ENCODE peak calls at places on chromosome 14, in six cellular contexts. One of them, this sample, is unnamed.
A peak's percentile ranks its signal among the peaks of the same experiment; 100 is the strongest.

GRCh38 chr14:61749867-61750266 is 12.4 kb upstream of the SNAPC1 start:
- DNase-seq in ovary: no peak
- DNase-seq in H9: no peak
- DNase-seq in breast epithelium: no peak
- DNase-seq in upper lobe of right lung: no peak
- DNase-seq in left ventricle myocardium inferior: no peak
- DNase-seq in this sample: no peak

GRCh38 chr14:100296106-100296651 is 10.1 kb downstream of the SLC25A29 start:
- DNase-seq in left ventricle myocardium inferior: no peak
- DNase-seq in breast epithelium: no peak
- DNase-seq in upper lobe of right lung: peak; percentile 50
- DNase-seq in ovary: peak; percentile 40
- DNase-seq in H9: no peak
- DNase-seq in this sample: no peak

GRCh38 chr14:24312736-24313507 is 1.6 kb downstream of the LTB4R start:
- DNase-seq in ovary: no peak
- DNase-seq in H9: no peak
- DNase-seq in upper lobe of right lung: no peak
- DNase-seq in left ventricle myocardium inferior: no peak
- DNase-seq in breast epithelium: no peak
- DNase-seq in this sample: no peak

GRCh38 chr14:35051796-35052195 is 5.7 kb downstream of the FAM177A1 start:
- DNase-seq in left ventricle myocardium inferior: no peak
- DNase-seq in breast epithelium: no peak
- DNase-seq in upper lobe of right lung: no peak
- DNase-seq in H9: no peak
- DNase-seq in ovary: no peak
- DNase-seq in this sample: no peak

GRCh38 chr14:96637521-96637920 is 135.3 kb downstream of the PAPOLA start:
- DNase-seq in breast epithelium: no peak
- DNase-seq in left ventricle myocardium inferior: no peak
- DNase-seq in H9: no peak
- DNase-seq in upper lobe of right lung: peak; percentile 45
- DNase-seq in ovary: no peak
- DNase-seq in this sample: no peak

GRCh38 chr14:21852061-21852664 is 178.5 kb upstream of the OR4E1 start:
- DNase-seq in breast epithelium: no peak
- DNase-seq in H9: peak; percentile 71
- DNase-seq in upper lobe of right lung: no peak
- DNase-seq in ovary: no peak
- DNase-seq in left ventricle myocardium inferior: no peak
- DNase-seq in this sample: peak; percentile 10

GRCh38 chr14:30681752-30682355 is 59.7 kb downstream of the SCFD1 start:
- DNase-seq in H9: no peak
- DNase-seq in upper lobe of right lung: no peak
- DNase-seq in ovary: no peak
- DNase-seq in left ventricle myocardium inferior: no peak
- DNase-seq in breast epithelium: no peak
- DNase-seq in this sample: no peak

GRCh38 chr14:76761198-76761848 is at the start of gene VASH1:
- DNase-seq in ovary: peak; percentile 78
- DNase-seq in left ventricle myocardium inferior: peak; percentile 82
- DNase-seq in H9: peak; percentile 65
- DNase-seq in breast epithelium: no peak
- DNase-seq in upper lobe of right lung: peak; percentile 86
- DNase-seq in this sample: peak; percentile 67

GRCh38 chr14:76564471-76565119 is 188.7 kb downstream of the ESRRB start:
- DNase-seq in breast epithelium: no peak
- DNase-seq in left ventricle myocardium inferior: no peak
- DNase-seq in H9: peak; percentile 43
- DNase-seq in ovary: no peak
- DNase-seq in upper lobe of right lung: no peak
- DNase-seq in this sample: no peak

GRCh38 chr14:100438678-100439592 is 115.8 kb downstream of the SLC25A47 start:
- DNase-seq in left ventricle myocardium inferior: no peak
- DNase-seq in upper lobe of right lung: no peak
- DNase-seq in breast epithelium: no peak
- DNase-seq in ovary: no peak
- DNase-seq in H9: no peak
- DNase-seq in this sample: no peak

GRCh38 chr14:26128931-26129674 is 468.7 kb downstream of the NOVA1 start:
- DNase-seq in breast epithelium: no peak
- DNase-seq in left ventricle myocardium inferior: no peak
- DNase-seq in ovary: no peak
- DNase-seq in upper lobe of right lung: no peak
- DNase-seq in H9: no peak
- DNase-seq in this sample: no peak
- H3K27ac ChIP-seq in breast epithelium: no peak overlapping the region
- H3K27ac ChIP-seq in left ventricle myocardium inferior: no peak overlapping the region
- H3K27ac ChIP-seq in ovary: no peak overlapping the region
- H3K27ac ChIP-seq in upper lobe of right lung: no peak overlapping the region
- H3K27ac ChIP-seq in H9: no peak overlapping the region
- H3K27ac ChIP-seq in this sample: no peak overlapping the region

GRCh38 chr14:68935761-68936209 is 43.3 kb downstream of the ACTN1 start:
- DNase-seq in left ventricle myocardium inferior: no peak
- DNase-seq in upper lobe of right lung: no peak
- DNase-seq in H9: no peak
- DNase-seq in ovary: no peak
- DNase-seq in breast epithelium: no peak
- DNase-seq in this sample: no peak
- H3K27ac ChIP-seq in left ventricle myocardium inferior: peak overlapping the region; percentile 87
- H3K27ac ChIP-seq in upper lobe of right lung: peak overlapping the region; percentile 17
- H3K27ac ChIP-seq in H9: no peak overlapping the region
- H3K27ac ChIP-seq in ovary: peak overlapping the region; percentile 11
- H3K27ac ChIP-seq in breast epithelium: peak overlapping the region; percentile 82
- H3K27ac ChIP-seq in this sample: peak overlapping the region; percentile 65

GRCh38 chr14:95472819-95473251 is 43.6 kb downstream of the SYNE3 start:
- DNase-seq in breast epithelium: no peak
- DNase-seq in H9: no peak
- DNase-seq in upper lobe of right lung: no peak
- DNase-seq in left ventricle myocardium inferior: no peak
- DNase-seq in ovary: no peak
- DNase-seq in this sample: no peak
- H3K27ac ChIP-seq in breast epithelium: no peak overlapping the region
- H3K27ac ChIP-seq in H9: no peak overlapping the region
- H3K27ac ChIP-seq in upper lobe of right lung: no peak overlapping the region
- H3K27ac ChIP-seq in left ventricle myocardium inferior: peak overlapping the region; percentile 76
- H3K27ac ChIP-seq in ovary: no peak overlapping the region
- H3K27ac ChIP-seq in this sample: no peak overlapping the region

DNA sequence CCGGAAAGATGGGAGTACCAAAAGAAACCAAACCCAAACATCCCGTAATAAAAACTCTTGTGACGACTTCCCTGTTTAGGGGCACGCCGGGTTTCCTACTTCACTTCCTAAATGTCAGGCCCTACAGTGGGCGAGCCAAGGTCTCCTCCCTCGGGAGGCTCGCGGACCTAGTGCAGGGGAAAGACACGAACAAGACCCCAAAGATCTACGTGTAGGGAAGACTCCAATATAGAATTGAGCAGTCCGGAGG is 612 bp downstream of the ATXN3 start:
- DNase-seq in ovary: peak; percentile 74
- DNase-seq in upper lobe of right lung: peak; percentile 73
- DNase-seq in breast epithelium: no peak
- DNase-seq in left ventricle myocardium inferior: peak; percentile 63
- DNase-seq in H9: no peak
- DNase-seq in this sample: no peak
- H3K27ac ChIP-seq in ovary: peak overlapping the region; percentile 95
- H3K27ac ChIP-seq in upper lobe of right lung: peak overlapping the region; percentile 94
- H3K27ac ChIP-seq in breast epithelium: peak overlapping the region; percentile 97
- H3K27ac ChIP-seq in left ventricle myocardium inferior: peak overlapping the region; percentile 99
- H3K27ac ChIP-seq in H9: no peak overlapping the region
- H3K27ac ChIP-seq in this sample: peak overlapping the region; percentile 98

GRCh38 chr14:102437997-102438922 is 71.3 kb downstream of the ANKRD9 start:
- DNase-seq in ovary: peak; percentile 94
- DNase-seq in upper lobe of right lung: peak; percentile 92
- DNase-seq in breast epithelium: peak; percentile 91
- DNase-seq in H9: peak; percentile 92
- DNase-seq in left ventricle myocardium inferior: peak; percentile 87
- DNase-seq in this sample: peak; percentile 72
- H3K27ac ChIP-seq in ovary: no peak overlapping the region
- H3K27ac ChIP-seq in upper lobe of right lung: no peak overlapping the region
- H3K27ac ChIP-seq in breast epithelium: no peak overlapping the region
- H3K27ac ChIP-seq in H9: no peak overlapping the region
- H3K27ac ChIP-seq in left ventricle myocardium inferior: no peak overlapping the region
- H3K27ac ChIP-seq in this sample: peak overlapping the region; percentile 45

GRCh38 chr14:58668848-58669480 is 31.2 kb downstream of the DACT1 start:
- DNase-seq in ovary: no peak
- DNase-seq in left ventricle myocardium inferior: no peak
- DNase-seq in breast epithelium: no peak
- DNase-seq in upper lobe of right lung: no peak
- DNase-seq in H9: no peak
- DNase-seq in this sample: no peak
- H3K27ac ChIP-seq in ovary: no peak overlapping the region
- H3K27ac ChIP-seq in left ventricle myocardium inferior: peak overlapping the region; percentile 21
- H3K27ac ChIP-seq in breast epithelium: no peak overlapping the region
- H3K27ac ChIP-seq in upper lobe of right lung: no peak overlapping the region
- H3K27ac ChIP-seq in H9: no peak overlapping the region
- H3K27ac ChIP-seq in this sample: no peak overlapping the region

GRCh38 chr14:103628684-103629502 is at the start of gene KLC1:
- DNase-seq in left ventricle myocardium inferior: peak; percentile 89
- DNase-seq in upper lobe of right lung: peak; percentile 93
- DNase-seq in H9: peak; percentile 72
- DNase-seq in ovary: peak; percentile 94
- DNase-seq in breast epithelium: peak; percentile 85
- DNase-seq in this sample: peak; percentile 79
- H3K27ac ChIP-seq in left ventricle myocardium inferior: peak within 1 kb of the TSS; percentile 100
- H3K27ac ChIP-seq in upper lobe of right lung: peak within 1 kb of the TSS; percentile 98
- H3K27ac ChIP-seq in H9: no peak within 1 kb of the TSS
- H3K27ac ChIP-seq in ovary: peak within 1 kb of the TSS; percentile 97
- H3K27ac ChIP-seq in breast epithelium: peak within 1 kb of the TSS; percentile 96
- H3K27ac ChIP-seq in this sample: peak within 1 kb of the TSS; percentile 97

GRCh38 chr14:66231823-66232222 is 254.3 kb upstream of the CCDC196 start:
- DNase-seq in left ventricle myocardium inferior: no peak
- DNase-seq in H9: no peak
- DNase-seq in ovary: no peak
- DNase-seq in breast epithelium: no peak
- DNase-seq in upper lobe of right lung: no peak
- DNase-seq in this sample: no peak

GRCh38 chr14:66228267-66228970 is 257.8 kb upstream of the CCDC196 start:
- DNase-seq in ovary: no peak
- DNase-seq in left ventricle myocardium inferior: no peak
- DNase-seq in breast epithelium: no peak
- DNase-seq in upper lobe of right lung: no peak
- DNase-seq in H9: no peak
- DNase-seq in this sample: no peak

GRCh38 chr14:66234411-66234810 is 251.8 kb upstream of the CCDC196 start:
- DNase-seq in breast epithelium: no peak
- DNase-seq in left ventricle myocardium inferior: no peak
- DNase-seq in H9: no peak
- DNase-seq in ovary: no peak
- DNase-seq in upper lobe of right lung: no peak
- DNase-seq in this sample: no peak

GRCh38 chr14:66237701-66238100 is 248.5 kb upstream of the CCDC196 start:
- DNase-seq in left ventricle myocardium inferior: no peak
- DNase-seq in ovary: no peak
- DNase-seq in breast epithelium: no peak
- DNase-seq in upper lobe of right lung: no peak
- DNase-seq in H9: no peak
- DNase-seq in this sample: no peak

GRCh38 chr14:66233571-66233970 is 252.6 kb upstream of the CCDC196 start:
- DNase-seq in H9: no peak
- DNase-seq in breast epithelium: no peak
- DNase-seq in left ventricle myocardium inferior: no peak
- DNase-seq in upper lobe of right lung: no peak
- DNase-seq in ovary: no peak
- DNase-seq in this sample: no peak
- H3K27ac ChIP-seq in H9: no peak overlapping the region
- H3K27ac ChIP-seq in breast epithelium: no peak overlapping the region
- H3K27ac ChIP-seq in left ventricle myocardium inferior: no peak overlapping the region
- H3K27ac ChIP-seq in upper lobe of right lung: no peak overlapping the region
- H3K27ac ChIP-seq in ovary: no peak overlapping the region
- H3K27ac ChIP-seq in this sample: no peak overlapping the region

DNA sequence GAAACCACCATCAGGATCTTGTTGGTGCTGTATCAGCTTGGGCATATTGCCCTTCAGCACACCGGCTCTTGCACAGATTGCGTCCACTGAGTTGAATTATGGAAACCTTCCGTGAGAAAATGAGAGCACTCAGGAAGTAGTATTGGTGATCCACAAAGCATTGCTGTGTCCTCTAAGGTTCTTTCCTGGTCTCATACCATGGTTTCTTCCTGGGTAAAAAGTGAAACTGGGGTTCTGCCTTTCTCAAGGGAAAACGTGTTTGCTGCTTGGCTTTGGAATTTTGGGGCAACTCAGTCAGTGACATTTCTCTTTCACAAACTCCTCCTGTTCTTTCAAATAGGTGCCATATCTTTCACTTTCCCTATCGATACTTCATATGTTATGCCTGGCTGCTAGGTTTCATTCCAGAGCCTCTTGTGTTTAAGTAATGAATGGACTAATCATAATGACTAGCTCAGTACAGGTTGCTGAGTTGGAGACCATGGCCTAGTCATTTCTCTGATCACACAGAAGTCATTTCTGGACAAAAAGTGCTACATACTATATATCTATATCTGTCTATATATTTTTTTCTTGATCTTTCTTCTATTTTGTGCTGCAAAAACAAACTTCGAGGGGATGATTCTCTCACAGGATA is 423.5 kb downstream of the ZFP36L1 start:
- DNase-seq in breast epithelium: no peak
- DNase-seq in H9: no peak
- DNase-seq in upper lobe of right lung: no peak
- DNase-seq in left ventricle myocardium inferior: no peak
- DNase-seq in ovary: no peak
- DNase-seq in this sample: no peak
- H3K27ac ChIP-seq in breast epithelium: no peak overlapping the region
- H3K27ac ChIP-seq in H9: no peak overlapping the region
- H3K27ac ChIP-seq in upper lobe of right lung: peak overlapping the region; percentile 19
- H3K27ac ChIP-seq in left ventricle myocardium inferior: peak overlapping the region; percentile 36
- H3K27ac ChIP-seq in ovary: no peak overlapping the region
- H3K27ac ChIP-seq in this sample: no peak overlapping the region

This sample was measured in caudate nucleus.